ENCODE peak calls at places on chromosomes 12 and 14, in four cellular contexts. D, O, P and J are unnamed samples.

GRCh38 chr12:82555699-82556098 is 131.0 kb upstream of the TMTC2 start:
- DNase-seq in P (no peak), O (no peak), D (no peak), J (no peak)

GRCh38 chr12:110084314-110085015 is 36.1 kb upstream of the C12orf76 start:
- DNase-seq in D (no peak), P (no peak), O (peak), J (no peak)

GRCh38 chr12:46657416-46658411 is 168.1 kb downstream of the SLC38A4 start:
- DNase-seq in D (no peak), O (peak), P (no peak), J (peak)

GRCh38 chr14:58077621-58078020 is 74.4 kb downstream of the ARMH4 start:
- DNase-seq in P (no peak), O (peak), D (no peak), J (no peak)

GRCh38 chr12:92503029-92503931 is 199.5 kb upstream of the PLEKHG7 start:
- DNase-seq in P (no peak), O (no peak), D (peak), J (no peak)

GRCh38 chr12:52125499-52125900 is 46.0 kb downstream of the SMIM41 start:
- DNase-seq in D (no peak), P (no peak), O (no peak), J (no peak)

GRCh38 chr12:22286569-22286968 is 47.9 kb downstream of the ST8SIA1 start:
- DNase-seq in P (no peak), D (no peak), O (peak), J (peak)

GRCh38 chr14:78448483-78449094 is 278.4 kb downstream of the NRXN3 start:
- DNase-seq in D (no peak), P (peak), O (peak), J (peak)

GRCh38 chr14:91924871-91925726 is 22.4 kb downstream of the FBLN5 start:
- DNase-seq in O (peak), D (no peak), P (no peak), J (no peak)

GRCh38 chr12:87196329-87196728 is 832.9 kb downstream of the C12orf50 start:
- DNase-seq in O (peak), P (no peak), D (no peak), J (no peak)

GRCh38 chr14:69997849-69998248 is 118.6 kb downstream of the SMOC1 start:
- DNase-seq in P (no peak), O (peak), D (no peak), J (peak)

GRCh38 chr12:27807063-27807703 is 27.1 kb upstream of the MANSC4 start:
- DNase-seq in P (no peak), D (no peak), O (no peak), J (no peak)

GRCh38 chr14:73888971-73889370 is 2.3 kb downstream of the ZNF410 start:
- DNase-seq in P (no peak), D (no peak), O (peak), J (no peak)

GRCh38 chr14:73887116-73887490 is 444 bp downstream of the ZNF410 start:
- DNase-seq in O (peak), P (peak), D (no peak), J (no peak)

GRCh38 chr14:73887704-73888459 is 1.2 kb downstream of the ZNF410 start:
- DNase-seq in D (no peak), O (no peak), P (no peak), J (no peak)

GRCh38 chr14:73886449-73887115 is at the start of gene ZNF410:
- DNase-seq in D (peak), P (peak), O (peak), J (peak)

DNA sequence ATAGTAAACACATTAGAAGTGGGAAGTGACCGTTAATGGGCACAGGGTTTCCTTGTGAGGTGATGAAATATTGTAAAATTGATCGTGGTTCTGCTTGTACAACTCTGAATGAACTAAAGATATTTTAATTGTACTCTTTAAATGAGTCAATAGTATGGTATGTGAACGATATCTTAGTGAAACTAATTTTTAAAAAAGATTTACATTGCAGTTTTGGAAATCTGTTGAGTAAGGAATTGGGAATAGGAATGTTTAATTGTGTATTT is 1.7 kb downstream of the ZNF410 start:
- DNase-seq in P (no peak), O (peak), D (no peak), J (peak)
- H3K4me3 ChIP-seq in P (peak), O (peak), D (no peak), J (peak)

GRCh38 chr14:104651876-104652260 is 37.5 kb upstream of the INF2 start:
- DNase-seq in O (no peak), D (no peak), P (no peak), J (no peak)

GRCh38 chr14:104647467-104648063 is 41.9 kb upstream of the INF2 start:
- DNase-seq in D (no peak), P (no peak), O (no peak), J (no peak)

GRCh38 chr14:104650981-104651875 is 38.2 kb upstream of the INF2 start:
- DNase-seq in D (no peak), P (no peak), O (no peak), J (no peak)

GRCh38 chr14:104652386-104652785 is 37.0 kb upstream of the INF2 start:
- DNase-seq in P (no peak), O (no peak), D (no peak), J (no peak)

GRCh38 chr14:104650057-104650980 is 39.1 kb upstream of the INF2 start:
- DNase-seq in P (peak), O (peak), D (peak), J (peak)
- H3K4me3 ChIP-seq in P (peak), O (peak), D (peak), J (peak)

GRCh38 chr14:23579311-23579630 is 681 bp upstream of the JPH4 start:
- DNase-seq in D (no peak), O (no peak), P (no peak), J (no peak)

GRCh38 chr14:23577710-23578392 is 739 bp downstream of the JPH4 start:
- DNase-seq in O (no peak), P (no peak), D (no peak), J (no peak)

GRCh38 chr14:23575086-23575485 is 3.5 kb downstream of the JPH4 start:
- DNase-seq in O (no peak), P (no peak), D (no peak), J (no peak)

GRCh38 chr14:23578560-23579310 is at the start of gene JPH4:
- DNase-seq in O (no peak), P (no peak), D (peak), J (no peak)

DNA sequence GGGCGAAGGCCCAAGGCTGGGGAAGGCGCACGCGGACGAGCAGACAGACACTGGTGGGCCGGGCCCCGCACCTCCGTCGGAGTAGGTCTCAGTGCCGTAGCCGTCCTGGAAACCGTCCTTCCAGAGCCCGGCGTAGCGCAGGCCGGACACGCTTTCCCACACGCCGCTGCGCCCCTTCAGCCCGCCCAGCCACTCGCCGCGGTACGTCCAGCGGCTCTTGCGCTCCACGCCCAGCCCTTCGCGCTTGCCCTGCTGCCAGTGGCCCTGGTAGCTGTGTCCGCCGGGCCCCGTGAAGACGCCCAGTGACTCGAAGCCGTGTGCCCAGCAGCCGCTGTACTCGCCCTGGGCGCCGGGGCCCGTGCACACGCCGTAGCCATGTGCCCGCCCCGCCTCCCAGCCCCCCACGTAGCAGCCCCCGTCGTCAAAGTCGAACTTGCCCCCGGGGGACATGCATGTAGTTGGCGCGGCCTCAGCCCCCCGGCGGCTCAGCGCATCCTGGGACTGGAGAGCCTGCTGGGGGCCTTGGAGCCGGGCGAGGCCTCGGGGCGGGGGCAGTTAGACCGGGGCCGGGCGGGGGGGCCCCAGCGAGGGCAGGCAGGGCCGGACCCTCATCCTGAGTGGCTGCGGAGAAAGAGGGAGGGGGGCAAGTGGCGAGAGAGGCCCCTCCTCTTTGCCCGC is 1.4 kb downstream of the JPH4 start:
- DNase-seq in D (no peak), P (peak), O (no peak), J (no peak)
- H3K4me3 ChIP-seq in D (peak), P (peak), O (no peak), J (no peak)

GRCh38 chr12:4327293-4327692 is 6.3 kb downstream of the TIGAR start:
- DNase-seq in O (no peak), D (no peak), P (no peak), J (no peak)

GRCh38 chr12:4323400-4323799 is 2.4 kb downstream of the TIGAR start:
- DNase-seq in D (no peak), P (no peak), O (no peak), J (no peak)

GRCh38 chr12:4325984-4326383 is 5.0 kb downstream of the TIGAR start:
- DNase-seq in O (no peak), P (no peak), D (no peak), J (no peak)

GRCh38 chr12:4322789-4323188 is 1.8 kb downstream of the TIGAR start:
- DNase-seq in D (no peak), P (no peak), O (no peak), J (no peak)

GRCh38 chr12:4324366-4324765 is 3.4 kb downstream of the TIGAR start:
- DNase-seq in O (no peak), P (no peak), D (no peak), J (no peak)
- H3K4me3 ChIP-seq in O (no peak), P (no peak), D (no peak), J (no peak)

DNA sequence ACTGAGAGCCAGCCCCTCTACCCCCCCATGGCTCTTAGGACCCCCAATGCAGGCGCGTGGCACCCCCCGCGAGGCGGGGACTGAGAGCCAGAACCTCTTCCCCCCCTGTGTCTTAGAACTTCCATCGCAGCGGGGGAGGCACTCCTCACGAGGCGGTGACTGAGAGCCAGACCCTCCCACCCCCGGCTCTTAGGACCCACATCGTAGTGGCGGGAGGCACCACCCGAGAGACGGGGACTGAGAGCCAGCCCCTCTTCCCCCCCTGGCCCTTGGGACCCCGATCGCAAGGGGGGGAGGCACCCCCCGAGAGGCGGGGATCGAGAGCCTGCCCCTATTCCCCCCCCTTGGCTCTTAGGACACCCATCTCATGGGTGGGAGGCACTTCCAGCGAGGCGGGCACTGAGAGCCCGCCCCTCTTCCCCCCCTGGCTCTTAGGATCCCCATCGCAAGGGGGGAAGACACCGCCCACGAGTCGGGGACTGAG is 44.7 kb downstream of the DDX11 start:
- DNase-seq in O (no peak), P (no peak), D (peak), J (peak)
- H3K4me3 ChIP-seq in O (no peak), P (peak), D (peak), J (no peak)

DNA sequence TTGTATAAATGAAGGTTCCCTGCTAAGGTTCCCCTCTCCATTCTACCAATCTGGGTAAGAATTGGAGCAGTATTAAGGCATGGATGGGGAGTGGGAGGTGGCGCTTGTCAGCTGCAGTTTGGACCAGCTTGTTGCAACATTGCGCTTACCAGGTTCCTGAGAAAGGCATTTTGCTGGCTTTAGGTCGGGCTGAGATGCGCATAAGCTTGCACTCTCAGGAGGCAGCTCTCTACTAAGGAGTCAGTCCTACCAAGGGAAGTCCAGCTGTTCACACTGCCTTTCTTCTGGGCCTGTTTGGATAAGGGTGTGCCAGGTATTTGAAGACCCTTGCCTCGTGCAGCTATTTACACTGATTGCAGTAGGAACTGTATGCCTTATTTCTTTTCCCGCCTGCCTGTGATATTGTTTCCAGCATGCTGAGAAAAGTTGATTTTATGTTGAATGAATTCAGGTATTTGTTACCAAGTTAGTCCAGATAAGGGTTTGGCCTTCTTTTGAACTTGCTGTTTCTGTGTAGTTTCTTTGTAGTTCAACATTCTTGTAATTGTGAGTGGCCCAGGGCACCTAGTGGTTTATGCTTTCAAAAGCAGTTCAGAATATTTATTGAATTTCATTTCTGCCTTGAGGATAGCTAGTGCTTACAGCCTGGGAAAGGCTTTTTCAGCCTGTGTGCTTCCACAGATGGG is 2.6 kb downstream of the MLEC start:
- DNase-seq in O (no peak), P (no peak), D (no peak), J (no peak)
- H3K4me3 ChIP-seq in O (peak), P (peak), D (no peak), J (peak)

GRCh38 chr12:19546611-19547162 is 107.4 kb downstream of the AEBP2 start:
- DNase-seq in D (no peak), P (no peak), O (peak), J (peak)
- H3K4me3 ChIP-seq in D (no peak), P (no peak), O (peak), J (no peak)

DNA sequence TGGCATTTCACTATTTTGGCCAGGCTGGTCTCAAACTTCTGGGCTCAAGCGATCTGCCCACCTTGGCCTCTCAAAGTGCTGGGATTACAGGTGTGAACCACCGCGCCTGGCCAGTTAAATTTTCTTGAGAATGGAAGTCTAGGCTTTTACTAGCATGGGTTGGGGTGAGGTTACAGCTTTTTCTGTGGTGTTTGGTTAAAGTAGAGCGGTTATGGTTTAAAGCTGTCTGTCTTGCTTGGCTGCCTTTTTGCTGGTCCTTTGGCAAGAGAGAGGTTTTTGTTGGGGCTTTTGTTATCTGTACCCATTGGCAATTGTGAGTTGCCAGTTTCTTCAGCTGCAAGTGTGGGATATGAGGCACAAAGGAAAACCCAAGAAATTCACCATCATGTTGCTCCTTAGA is 84.1 kb downstream of the BRMS1L start:
- DNase-seq in P (no peak), O (no peak), D (no peak), J (no peak)
- H3K4me3 ChIP-seq in P (no peak), O (no peak), D (no peak), J (no peak)

DNA sequence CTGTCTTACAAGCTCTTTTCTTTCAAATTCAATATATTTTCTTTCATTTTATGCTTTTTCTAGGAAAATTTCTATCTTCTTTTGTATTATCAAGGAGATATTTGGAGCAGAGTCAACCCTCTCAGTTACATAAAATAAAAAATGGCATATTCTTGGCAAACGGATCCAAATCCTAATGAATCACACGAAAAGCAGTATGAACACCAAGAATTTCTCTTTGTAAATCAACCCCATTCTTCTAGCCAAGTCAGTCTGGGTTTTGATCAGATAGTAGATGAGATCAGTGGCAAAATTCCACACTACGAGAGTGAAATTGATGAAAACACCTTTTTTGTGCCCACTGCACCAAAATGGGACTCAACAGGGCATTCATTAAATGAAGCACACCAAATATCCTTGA is 20.6 kb downstream of the PIK3C2G start:
- DNase-seq in D (no peak), P (no peak), O (no peak), J (no peak)
- H3K4me3 ChIP-seq in D (no peak), P (no peak), O (no peak), J (no peak)

DNA sequence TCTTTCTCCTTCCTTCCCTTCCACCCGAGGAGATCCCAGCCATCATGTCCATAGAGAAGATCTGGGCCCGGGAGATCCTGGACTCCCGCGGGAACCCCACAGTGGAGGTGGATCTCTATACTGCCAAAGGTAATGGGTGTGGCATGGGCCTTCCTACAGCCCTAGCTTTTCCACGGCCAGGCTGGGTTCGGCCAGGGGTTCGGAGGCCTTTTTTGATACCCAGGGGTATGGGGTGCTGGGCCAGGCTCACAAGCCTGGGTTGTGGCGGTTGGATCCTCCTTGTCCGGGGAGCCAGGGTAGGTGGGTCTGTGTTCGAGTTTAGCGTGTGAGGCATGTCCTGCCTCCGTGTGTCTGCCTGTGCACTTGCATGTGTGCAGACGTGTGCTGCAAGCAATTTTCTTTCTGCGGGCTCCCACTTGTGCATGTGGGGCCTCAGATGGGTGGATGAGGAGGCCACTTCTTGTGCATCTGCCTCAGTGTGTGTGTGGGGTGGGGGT is 1.5 kb downstream of the ENO2 start:
- DNase-seq in O (no peak), P (no peak), D (no peak), J (no peak)
- H3K4me3 ChIP-seq in O (peak), P (no peak), D (no peak), J (no peak)